ENCODE peak calls at places on chromosomes 1 and 21, in eight cellular contexts. W is endothelial cell, Q is aorta, Y is choroid plexus epithelial cell, H is lung, U is CMK, T is NCI-H1105, J is neural crest cell. P is an unnamed sample.

GRCh38 chr1:162987866-162988265 is 81.3 kb upstream of the RGS4 start:
- DNase-seq in U (no peak), W (no peak), J (no peak), H (no peak), T (no peak), Q (no peak), Y (peak), P (no peak)

GRCh38 chr1:11653101-11653601 is 1.1 kb downstream of the FBXO2 start:
- DNase-seq in U (no peak), W (no peak), T (no peak), H (no peak), J (no peak), Y (no peak), Q (no peak), P (peak)

GRCh38 chr1:19122668-19123067 is 87.4 kb downstream of the UBR4 start:
- DNase-seq in U (no peak), W (no peak), H (no peak), Y (peak), J (no peak), T (no peak), Q (no peak), P (no peak)

GRCh38 chr1:54379481-54380284 is 26.5 kb downstream of the SSBP3 start:
- DNase-seq in J (no peak), H (no peak), Q (no peak), T (no peak), U (no peak), W (no peak), Y (no peak), P (peak)

GRCh38 chr1:2025491-2025981 is 6.4 kb downstream of the GABRD start:
- DNase-seq in U (no peak), T (no peak), Y (no peak), H (no peak), Q (no peak), J (no peak), W (no peak), P (no peak)

GRCh38 chr1:233294991-233295774 is at the start of gene PCNX2:
- DNase-seq in W (peak), J (peak), Q (no peak), U (no peak), T (peak), Y (peak), H (peak), P (peak)

GRCh38 chr1:110133436-110133835 is 16.9 kb upstream of the SLC6A17 start:
- DNase-seq in Q (no peak), U (no peak), H (no peak), Y (no peak), W (no peak), T (no peak), J (no peak), P (no peak)

GRCh38 chr1:101311146-101311892 is 74.5 kb downstream of the S1PR1 start:
- DNase-seq in Y (no peak), H (no peak), Q (no peak), U (no peak), T (no peak), J (no peak), W (no peak), P (no peak)

GRCh38 chr1:169890761-169891538 is 2.7 kb downstream of the SCYL3 start:
- DNase-seq in Y (no peak), H (peak), J (no peak), Q (no peak), U (no peak), W (no peak), T (no peak), P (no peak)

GRCh38 chr1:9275567-9276034 is 17.1 kb upstream of the SPSB1 start:
- DNase-seq in T (no peak), Y (peak), H (peak), Q (peak), U (no peak), J (no peak), W (no peak), P (no peak)

GRCh38 chr1:19124273-19124672 is 85.8 kb downstream of the UBR4 start:
- DNase-seq in T (no peak), W (no peak), Q (no peak), H (no peak), U (peak), Y (no peak), J (no peak), P (no peak)

GRCh38 chr1:231827337-231828105 is 200.9 kb downstream of the DISC1 start:
- DNase-seq in U (no peak), Q (no peak), Y (peak), T (no peak), J (no peak), W (no peak), H (no peak), P (no peak)

GRCh38 chr1:211334986-211335385 is 8.4 kb downstream of the TRAF5 start:
- DNase-seq in W (no peak), T (no peak), U (no peak), J (no peak), Y (no peak), H (no peak), Q (no peak), P (no peak)

GRCh38 chr1:112881742-112882127 is 74.3 kb downstream of the SLC16A1 start:
- DNase-seq in J (no peak), T (no peak), Y (no peak), U (no peak), W (no peak), H (no peak), Q (no peak), P (no peak)

GRCh38 chr1:35674111-35674510 is 32.8 kb upstream of the PSMB2 start:
- DNase-seq in Y (no peak), T (no peak), J (no peak), U (no peak), H (no peak), W (no peak), Q (no peak), P (no peak)

GRCh38 chr1:209513226-209513625 is 70.3 kb upstream of the CAMK1G start:
- DNase-seq in W (peak), Q (no peak), U (no peak), J (no peak), Y (peak), H (no peak), T (peak), P (no peak)

GRCh38 chr1:115641762-115642167 is at the start of gene VANGL1:
- DNase-seq in Y (peak), U (no peak), T (peak), Q (peak), W (peak), H (peak), J (peak), P (peak)

GRCh38 chr1:89312572-89312971 is 39.9 kb upstream of the GBP5 start:
- DNase-seq in Y (no peak), J (no peak), W (no peak), H (no peak), Q (no peak), T (no peak), U (no peak), P (no peak)

GRCh38 chr21:34510148-34511142 is 1.6 kb downstream of the KCNE1 start:
- DNase-seq in T (no peak), Y (peak), W (peak), H (peak), U (no peak), Q (peak), J (peak), P (peak)

GRCh38 chr1:29122662-29122986 is 1.1 kb downstream of the TMEM200B start:
- DNase-seq in U (no peak), Y (peak), W (peak), H (no peak), T (no peak), J (peak), Q (peak), P (peak)

GRCh38 chr1:155309423-155310021 is 856 bp downstream of the FDPS start:
- DNase-seq in U (no peak), J (no peak), Y (no peak), W (peak), H (peak), T (peak), Q (no peak), P (peak)

GRCh38 chr1:50774759-50775351 is 185.2 kb downstream of the FAF1 start:
- DNase-seq in H (no peak), Y (peak), W (peak), Q (no peak), T (peak), U (no peak), J (no peak), P (no peak)

GRCh38 chr1:150066838-150067183 is 765 bp upstream of the VPS45 start:
- DNase-seq in U (no peak), Q (peak), J (peak), T (peak), W (peak), H (peak), Y (peak), P (peak)

GRCh38 chr21:16079830-16080229 is 350.0 kb downstream of the USP25 start:
- DNase-seq in T (no peak), H (no peak), W (no peak), J (no peak), Y (peak), Q (no peak), U (no peak), P (no peak)

GRCh38 chr1:10152709-10153284 is 57.6 kb upstream of the KIF1B start:
- DNase-seq in W (peak), H (no peak), Y (peak), U (no peak), T (peak), J (peak), Q (peak), P (peak)

GRCh38 chr21:39651206-39651605 is 38.5 kb downstream of the B3GALT5 start:
- DNase-seq in T (no peak), U (no peak), Y (no peak), Q (no peak), J (no peak), W (no peak), H (no peak), P (no peak)

GRCh38 chr1:44012941-44013609 is 18.2 kb downstream of the SLC6A9 start:
- DNase-seq in J (no peak), T (no peak), U (no peak), H (no peak), W (no peak), Y (no peak), Q (no peak), P (no peak)

GRCh38 chr1:81714636-81715035 is 86.1 kb upstream of the ADGRL2 start:
- DNase-seq in H (no peak), Y (no peak), Q (no peak), U (no peak), T (peak), J (no peak), W (no peak), P (no peak)

GRCh38 chr1:159598196-159598595 is 10.6 kb downstream of the APCS start:
- DNase-seq in T (no peak), Y (peak), U (no peak), H (no peak), W (no peak), J (no peak), Q (no peak), P (no peak)

GRCh38 chr1:94954292-94955220 is 27.6 kb upstream of the CNN3 start:
- DNase-seq in Y (no peak), W (no peak), H (no peak), Q (no peak), J (no peak), T (no peak), U (no peak), P (no peak)

GRCh38 chr1:219179293-219179692 is 5.6 kb downstream of the LYPLAL1 start:
- DNase-seq in J (no peak), W (no peak), H (no peak), T (no peak), U (no peak), Q (no peak), Y (peak), P (no peak)

GRCh38 chr1:69688178-69688577 is 120.5 kb downstream of the LRRC7 start:
- DNase-seq in Y (no peak), U (no peak), T (no peak), H (no peak), J (no peak), Q (no peak), W (no peak), P (no peak)

GRCh38 chr1:243841507-243841906 is 8.5 kb downstream of the AKT3 start:
- DNase-seq in J (no peak), U (no peak), Y (peak), T (no peak), W (no peak), Q (no peak), H (no peak), P (no peak)

GRCh38 chr21:45379901-45380330 is 25.0 kb upstream of the COL18A1 start:
- DNase-seq in Y (no peak), Q (peak), W (no peak), T (no peak), U (no peak), H (no peak), J (no peak), P (no peak)

GRCh38 chr1:184789899-184790298 is 35.2 kb upstream of the EDEM3 start:
- DNase-seq in U (no peak), Y (no peak), J (no peak), H (no peak), W (no peak), T (no peak), Q (no peak), P (no peak)

GRCh38 chr1:4170953-4171352 is 270.9 kb upstream of the C1orf174 start:
- DNase-seq in H (no peak), Q (no peak), U (no peak), T (no peak), W (no peak), J (no peak), Y (no peak), P (no peak)

GRCh38 chr1:151132676-151133338 is 13.6 kb downstream of the SEMA6C start:
- DNase-seq in Y (no peak), Q (no peak), J (no peak), H (no peak), U (no peak), T (no peak), W (no peak), P (no peak)

P was measured in right lobe of liver.